ENCODE peak calls at places on chromosome 12, in seven cellular contexts. A is fibroblast of villous mesenchyme; X is astrocyte of the spinal cord; N is activated naive CD4-positive, alpha-beta T cell treated with Interleukin-2 at 50 U/mL for 16 hours; H is NCI-H1092; T is mucosa of gallbladder; L is GM12892. F is an unnamed sample.

GRCh38 chr12:103011974-103012763 is 54.7 kb downstream of the ASCL1 start:
- DNase-seq in N (no peak), A (no peak), H (no peak), L (no peak), T (no peak), X (no peak), F (no peak)

GRCh38 chr12:106096376-106096775 is 42.4 kb downstream of the NUAK1 start:
- DNase-seq in H (no peak), L (no peak), X (peak), N (no peak), T (no peak), A (peak), F (no peak)

GRCh38 chr12:29781176-29781575 is 2.6 kb downstream of the TMTC1 start:
- DNase-seq in L (no peak), A (no peak), T (no peak), N (no peak), H (no peak), X (no peak), F (no peak)

GRCh38 chr12:4272014-4272975 is 1.3 kb upstream of the CCND2 start:
- DNase-seq in T (peak), N (peak), L (peak), A (peak), X (peak), H (no peak), F (no peak)

GRCh38 chr12:128387811-128388422 is 120.9 kb downstream of the TMEM132C start:
- DNase-seq in N (no peak), H (peak), T (peak), X (no peak), L (peak), A (no peak), F (no peak)

GRCh38 chr12:34405286-34406227 is 383.3 kb downstream of the ALG10 start:
- DNase-seq in X (no peak), A (no peak), L (no peak), N (no peak), T (peak), H (no peak), F (no peak)

GRCh38 chr12:1838223-1838993 is 18.0 kb downstream of the LRTM2 start:
- DNase-seq in X (peak), N (no peak), A (no peak), L (no peak), T (no peak), H (peak), F (no peak)

GRCh38 chr12:26832817-26833691 is at the start of gene ITPR2:
- DNase-seq in H (peak), T (peak), A (peak), N (peak), L (peak), X (peak), F (peak)

GRCh38 chr12:88450130-88450529 is 130.1 kb downstream of the KITLG start:
- DNase-seq in L (no peak), A (no peak), N (no peak), T (no peak), X (no peak), H (no peak), F (no peak)

GRCh38 chr12:57477710-57478681 is 1.7 kb downstream of the ARHGAP9 start:
- DNase-seq in A (peak), N (peak), H (no peak), L (peak), X (no peak), T (no peak), F (no peak)

GRCh38 chr12:15074351-15074750 is 101.5 kb downstream of the PDE6H start:
- DNase-seq in A (no peak), H (no peak), N (no peak), L (no peak), X (no peak), T (no peak), F (no peak)

GRCh38 chr12:114784526-114784925 is 100.6 kb upstream of the TBX3 start:
- DNase-seq in T (no peak), H (no peak), L (no peak), N (no peak), A (no peak), X (no peak), F (no peak)

GRCh38 chr12:48958049-48958388 is 732 bp upstream of the ARF3 start:
- DNase-seq in N (no peak), L (no peak), X (no peak), T (no peak), H (no peak), A (no peak), F (no peak)

GRCh38 chr12:54587315-54587821 is 1.1 kb downstream of the PPP1R1A start:
- DNase-seq in X (no peak), A (no peak), H (no peak), L (no peak), T (no peak), N (no peak), F (no peak)

GRCh38 chr12:47870175-47870781 is 34.5 kb downstream of the VDR start:
- DNase-seq in T (no peak), H (no peak), N (no peak), L (no peak), X (no peak), A (peak), F (no peak)

GRCh38 chr12:54759751-54760150 is 94.6 kb upstream of the MUCL1 start:
- DNase-seq in A (peak), H (peak), T (no peak), L (no peak), X (no peak), N (no peak), F (peak)

GRCh38 chr12:106780010-106780625 is 5.6 kb downstream of the RIC8B start:
- DNase-seq in L (no peak), X (no peak), N (no peak), A (peak), H (no peak), T (no peak), F (no peak)

GRCh38 chr12:104220931-104221330 is 5.4 kb downstream of the TXNRD1 start:
- DNase-seq in T (no peak), X (no peak), A (no peak), N (peak), H (no peak), L (no peak), F (no peak)

GRCh38 chr12:6958609-6959375 is 7.6 kb downstream of the PTPN6 start:
- DNase-seq in L (no peak), H (no peak), T (no peak), A (no peak), X (no peak), N (peak), F (no peak)

GRCh38 chr12:6620137-6620884 is 13.1 kb upstream of the CHD4 start:
- DNase-seq in A (peak), X (peak), L (no peak), H (no peak), T (no peak), N (peak), F (no peak)

GRCh38 chr12:2633176-2633824 is 161.5 kb upstream of the FKBP4 start:
- DNase-seq in T (no peak), N (no peak), H (no peak), X (no peak), A (no peak), L (no peak), F (no peak)

GRCh38 chr12:54016478-54016964 is 7.7 kb downstream of the HOXC8 start:
- DNase-seq in H (peak), X (peak), A (peak), N (no peak), L (no peak), T (no peak), F (peak)

GRCh38 chr12:67038486-67038885 is 230.7 kb upstream of the CAND1 start:
- DNase-seq in L (no peak), X (no peak), A (no peak), H (no peak), N (no peak), T (no peak), F (no peak)

GRCh38 chr12:93772003-93772402 is 94.8 kb downstream of the CRADD start:
- DNase-seq in L (no peak), N (no peak), X (no peak), T (no peak), H (no peak), A (no peak), F (no peak)

GRCh38 chr12:47360771-47361388 is 281.1 kb upstream of the AMIGO2 start:
- DNase-seq in H (no peak), L (no peak), N (peak), A (peak), X (no peak), T (no peak), F (no peak)

GRCh38 chr12:58873496-58873895 is 46.8 kb downstream of the LRIG3 start:
- DNase-seq in T (no peak), L (no peak), X (peak), H (no peak), A (no peak), N (no peak), F (no peak)

GRCh38 chr12:125890366-125890905 is 825.2 kb downstream of the AACS start:
- DNase-seq in L (no peak), A (no peak), H (no peak), X (no peak), N (no peak), T (no peak), F (no peak)

GRCh38 chr12:110774824-110775223 is 32.1 kb upstream of the PPP1CC start:
- DNase-seq in N (no peak), L (no peak), H (no peak), T (no peak), A (no peak), X (no peak), F (no peak)

GRCh38 chr12:89140580-89141236 is 211.6 kb downstream of the DUSP6 start:
- DNase-seq in H (peak), X (peak), L (no peak), N (no peak), A (peak), T (peak), F (peak)

GRCh38 chr12:30905483-30906009 is 21.0 kb upstream of the TSPAN11 start:
- DNase-seq in T (no peak), N (no peak), A (no peak), H (no peak), X (peak), L (no peak), F (no peak)

GRCh38 chr12:1531160-1531653 is 63.2 kb downstream of the FBXL14 start:
- DNase-seq in H (no peak), N (no peak), A (peak), T (no peak), L (no peak), X (no peak), F (no peak)

GRCh38 chr12:115506822-115507629 is 770.5 kb downstream of the MED13L start:
- DNase-seq in H (no peak), L (no peak), A (no peak), N (no peak), X (no peak), T (no peak), F (no peak)

F was measured in SHP77 treated with DMSO at 0.1 percent for 48 hours.